ENCODE peak calls at places on chromosomes 7 and 10, in eight cellular contexts. Y is hepatocyte, K is Peyer's patch, O is choroid plexus epithelial cell, R is fibroblast of villous mesenchyme, L is epithelial cell of esophagus, V is neural progenitor cell, M is colonic mucosa. U is an unnamed sample.

GRCh38 chr10:51422311-51423120 is 276.9 kb downstream of the CSTF2T start:
- DNase-seq in O (peak; percentile 84), Y (peak; percentile 71), K (peak; percentile 28), L (peak; percentile 60), R (peak; percentile 76), V (peak; percentile 66), M (peak; percentile 69), U (peak; percentile 80)

GRCh38 chr10:89214766-89215165 is 7.6 kb upstream of the CH25H start:
- DNase-seq in O (no peak), R (no peak), V (no peak), L (no peak), M (no peak), K (no peak), Y (no peak), U (no peak)

GRCh38 chr10:99799613-99800012 is 17.2 kb downstream of the ABCC2 start:
- DNase-seq in O (no peak), V (no peak), L (no peak), M (no peak), R (no peak), K (no peak), Y (no peak), U (no peak)

GRCh38 chr7:140719711-140720110 is 23.2 kb downstream of the NDUFB2 start:
- DNase-seq in Y (no peak), V (no peak), K (no peak), O (peak; percentile 50), L (no peak), M (no peak), R (no peak), U (peak; percentile 52)

GRCh38 chr7:28332031-28332430 is 80.3 kb upstream of the CREB5 start:
- DNase-seq in K (no peak), V (no peak), R (no peak), Y (no peak), O (no peak), L (no peak), M (no peak), U (no peak)

GRCh38 chr10:8758029-8758428 is 703.5 kb downstream of the GATA3 start:
- DNase-seq in R (no peak), V (no peak), L (peak; percentile 92), K (no peak), Y (no peak), M (no peak), O (peak; percentile 0), U (no peak)

GRCh38 chr7:149050941-149051340 is 22.6 kb upstream of the PDIA4 start:
- DNase-seq in O (peak; percentile 38), R (no peak), M (no peak), V (no peak), Y (no peak), K (no peak), L (peak; percentile 49), U (peak; percentile 24)

GRCh38 chr7:47734287-47734948 is 152.5 kb upstream of the TNS3 start:
- DNase-seq in M (no peak), Y (no peak), R (no peak), O (no peak), K (no peak), L (no peak), V (no peak), U (no peak)

GRCh38 chr7:132390705-132391104 is 185.6 kb downstream of the PLXNA4 start:
- DNase-seq in O (peak; percentile 6), Y (peak; percentile 54), R (peak; percentile 3), M (no peak), V (no peak), K (no peak), L (no peak), U (peak; percentile 25)

GRCh38 chr7:114100810-114101209 is 182.0 kb upstream of the PPP1R3A start:
- DNase-seq in L (no peak), O (no peak), K (no peak), Y (peak; percentile 8), R (no peak), V (no peak), M (no peak), U (no peak)

GRCh38 chr10:117126034-117126433 is 12.0 kb downstream of the VAX1 start:
- DNase-seq in O (no peak), M (no peak), Y (no peak), K (no peak), V (no peak), R (no peak), L (no peak), U (no peak)

GRCh38 chr7:2496375-2496774 is 20.2 kb upstream of the GRIFIN start:
- DNase-seq in Y (no peak), R (no peak), M (no peak), L (no peak), V (no peak), O (no peak), K (no peak), U (no peak)

GRCh38 chr7:2024227-2024918 is 208.4 kb downstream of the MAD1L1 start:
- DNase-seq in L (no peak), O (peak; percentile 59), K (no peak), Y (no peak), M (no peak), V (no peak), R (peak; percentile 17), U (peak; percentile 5)

GRCh38 chr10:86356306-86356705 is 10.3 kb downstream of the GRID1 start:
- DNase-seq in Y (no peak), L (no peak), O (no peak), V (no peak), M (no peak), K (no peak), R (no peak), U (no peak)

GRCh38 chr10:35462491-35462934 is 126.2 kb downstream of the CCNY start:
- DNase-seq in K (no peak), Y (no peak), L (no peak), V (peak; percentile 82), M (no peak), R (no peak), O (no peak), U (no peak)

GRCh38 chr7:732094-732541 is 5.0 kb upstream of the PRKAR1B start:
- DNase-seq in L (peak; percentile 55), K (no peak), R (peak; percentile 47), O (peak; percentile 69), V (no peak), M (peak; percentile 86), Y (peak; percentile 75), U (peak; percentile 14)
- TF ChIP-seq CTCF in L (peak; percentile 25), K (no peak), R (peak; percentile 42), O (peak; percentile 44), V (no peak), M (peak; percentile 27), Y (no peak), U (no peak)

GRCh38 chr10:24449334-24449740 is 240.4 kb downstream of the KIAA1217 start:
- DNase-seq in Y (no peak), K (no peak), O (peak; percentile 80), M (no peak), V (no peak), R (peak; percentile 48), L (no peak), U (peak; percentile 52)
- H3K4me3 ChIP-seq in Y (no peak overlapping the region), K (peak overlapping the region; percentile 29), O (peak overlapping the region; percentile 53), M (no peak overlapping the region), V (no peak overlapping the region), R (peak overlapping the region; percentile 9), L (no peak overlapping the region), U (no peak overlapping the region)

DNA sequence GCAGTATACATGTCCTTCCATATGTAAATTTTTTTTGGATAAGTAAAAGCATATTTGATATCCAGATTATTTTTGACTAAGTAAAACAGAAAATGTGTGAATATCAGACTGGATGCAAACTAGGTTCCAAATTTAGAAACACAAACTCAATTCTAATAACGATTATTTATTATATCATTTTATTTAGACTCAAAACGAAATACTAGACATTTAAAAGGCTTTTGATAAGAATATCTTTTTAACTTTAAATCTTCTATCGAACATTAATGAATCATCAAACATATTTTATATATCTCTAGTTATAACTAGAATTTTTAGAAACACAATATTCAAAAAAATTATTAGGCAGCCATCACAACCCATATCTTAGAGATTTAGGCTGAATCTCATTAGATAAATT is 195.2 kb upstream of the KCND2 start:
- DNase-seq in Y (no peak), K (no peak), R (no peak), O (no peak), L (no peak), V (no peak), M (no peak), U (no peak)
- TF ChIP-seq CTCF in Y (no peak), K (no peak), R (no peak), O (no peak), L (no peak), V (no peak), M (no peak), U (no peak)

GRCh38 chr7:80637911-80638765 is at the start of gene CD36:
- DNase-seq in L (no peak), V (no peak), O (no peak), K (no peak), Y (no peak), M (no peak), R (no peak), U (no peak)

GRCh38 chr7:80637453-80637852 is 989 bp upstream of the CD36 start:
- DNase-seq in K (no peak), O (no peak), M (no peak), V (no peak), Y (no peak), L (no peak), R (no peak), U (peak; percentile 19)

GRCh38 chr7:80635533-80635932 is 2.9 kb upstream of the CD36 start:
- DNase-seq in L (no peak), Y (no peak), R (peak; percentile 30), V (no peak), M (no peak), K (no peak), O (no peak), U (peak; percentile 21)

GRCh38 chr7:80635998-80636397 is 2.4 kb upstream of the CD36 start:
- DNase-seq in M (no peak), L (no peak), O (no peak), Y (no peak), K (no peak), R (no peak), V (no peak), U (no peak)

DNA sequence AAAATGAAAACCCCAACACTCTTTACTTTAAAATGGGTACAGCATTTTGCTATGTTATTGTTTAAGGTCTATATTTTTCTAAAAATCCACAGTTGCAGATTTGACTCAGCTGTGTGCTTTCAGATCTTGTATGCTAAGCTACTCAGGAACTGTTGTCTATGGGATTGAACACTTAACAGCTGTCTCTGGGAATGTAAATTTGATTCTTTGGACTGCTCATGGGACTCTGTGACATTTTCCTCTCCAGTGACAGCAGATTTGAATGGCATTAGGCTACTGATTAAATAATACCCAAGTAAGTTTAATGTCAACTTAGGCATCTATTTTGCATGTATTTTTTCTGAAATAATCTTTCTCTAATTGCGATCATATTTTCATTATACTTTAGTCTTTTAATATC is 1.7 kb upstream of the CD36 start:
- DNase-seq in L (no peak), K (no peak), V (no peak), M (no peak), O (no peak), R (no peak), Y (no peak), U (no peak)
- H3K4me3 ChIP-seq in L (no peak overlapping the region), K (no peak overlapping the region), V (no peak overlapping the region), M (no peak overlapping the region), O (no peak overlapping the region), R (no peak overlapping the region), Y (no peak overlapping the region), U (no peak overlapping the region)

DNA sequence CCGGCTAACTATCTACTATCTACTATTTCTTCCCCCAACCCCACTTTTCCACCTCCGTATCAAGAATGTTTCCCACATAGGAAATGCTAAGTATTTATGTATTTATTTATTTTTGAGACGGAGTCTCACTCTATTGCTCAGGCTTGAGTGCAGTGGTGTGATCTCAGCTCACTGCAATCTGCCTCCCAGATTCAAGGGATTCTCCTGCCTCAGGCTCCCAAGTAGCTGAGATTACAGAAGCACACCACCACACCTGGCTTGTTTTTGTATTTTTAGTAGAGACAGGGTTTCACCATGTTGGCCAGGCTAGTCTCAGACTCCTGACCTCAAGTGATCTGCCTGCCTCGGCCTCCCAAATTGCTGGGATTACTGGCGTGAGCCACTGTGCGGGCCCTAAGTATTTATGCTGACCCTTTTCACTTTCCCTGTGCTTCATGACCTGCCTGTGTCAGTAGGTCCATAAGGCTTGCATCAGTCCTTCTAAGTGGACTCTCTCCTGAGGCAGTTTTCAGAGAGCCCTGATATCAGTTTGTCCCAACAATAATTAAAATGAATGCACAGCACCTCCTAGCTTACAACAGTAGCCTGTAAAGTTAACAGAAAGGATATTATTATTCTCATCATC is 25.7 kb upstream of the FBXW4 start:
- DNase-seq in L (no peak), V (no peak), Y (no peak), K (no peak), M (no peak), O (no peak), R (no peak), U (no peak)
- TF ChIP-seq CTCF in L (no peak), V (no peak), Y (no peak), K (no peak), M (no peak), O (no peak), R (peak; percentile 5), U (no peak)

U was measured in cardiac fibroblast.